ENCODE peak calls at places on chromosomes 5 and 9, in four cellular contexts. Y is amygdala, B is DMS153, T is NCI-H1436. J is an unnamed sample.
A peak's percentile ranks its signal among the peaks of the same experiment; 100 is the strongest.

GRCh38 chr5:44868541-44868940 is 59.8 kb downstream of the MRPS30 start:
- DNase-seq in Y (no peak), B (no peak), T (no peak), J (no peak)

GRCh38 chr5:177310757-177311173 is 933 bp downstream of the MXD3 start:
- DNase-seq in T (no peak), B (no peak), Y (no peak), J (no peak)

GRCh38 chr9:131240047-131240921 is 36.0 kb downstream of the FAM78A start:
- DNase-seq in T (no peak), B (no peak), Y (no peak), J (no peak)

GRCh38 chr5:146630467-146630866 is 114.5 kb upstream of the GPR151 start:
- DNase-seq in T (no peak), B (peak; percentile 35), Y (no peak), J (no peak)

GRCh38 chr5:88647901-88648300 is 235.1 kb downstream of the MEF2C start:
- DNase-seq in B (no peak), T (no peak), Y (no peak), J (no peak)

GRCh38 chr5:130720355-130720754 is 444.7 kb downstream of the HINT1 start:
- DNase-seq in B (peak; percentile 3), T (peak; percentile 9), Y (no peak), J (no peak)

GRCh38 chr5:33933723-33934544 is 2.3 kb upstream of the RXFP3 start:
- DNase-seq in B (no peak), Y (no peak), T (no peak), J (no peak)

GRCh38 chr9:136235171-136235570 is 10.4 kb downstream of the QSOX2 start:
- DNase-seq in T (no peak), B (no peak), Y (no peak), J (no peak)

GRCh38 chr5:110085826-110086225 is 396.1 kb downstream of the MAN2A1 start:
- DNase-seq in B (no peak), Y (no peak), T (no peak), J (no peak)

GRCh38 chr9:92634712-92635605 is 35.0 kb downstream of the IPPK start:
- DNase-seq in Y (peak; percentile 76), B (peak; percentile 6), T (peak; percentile 12), J (peak; percentile 8)

GRCh38 chr5:73232266-73233041 is 59.5 kb downstream of the TMEM174 start:
- DNase-seq in T (no peak), Y (no peak), B (no peak), J (no peak)

GRCh38 chr9:8679405-8679951 is 879.9 kb upstream of the DMAC1 start:
- DNase-seq in T (no peak), B (no peak), Y (no peak), J (peak; percentile 6)

GRCh38 chr9:4832786-4833579 is 40.2 kb downstream of the RCL1 start:
- DNase-seq in B (no peak), T (no peak), Y (no peak), J (no peak)

GRCh38 chr5:55625603-55625875 is 86.6 kb downstream of the SLC38A9 start:
- DNase-seq in Y (no peak), B (no peak), T (no peak), J (no peak)

GRCh38 chr5:6362846-6363245 is 15.5 kb downstream of the MED10 start:
- DNase-seq in T (peak; percentile 35), Y (no peak), B (peak; percentile 6), J (no peak)

GRCh38 chr5:94508421-94509148 is 109.8 kb downstream of the KIAA0825 start:
- DNase-seq in B (no peak), Y (no peak), T (no peak), J (peak; percentile 55)

GRCh38 chr5:57538341-57538955 is 55.8 kb upstream of the ACTBL2 start:
- DNase-seq in B (peak; percentile 6), T (no peak), Y (peak; percentile 32), J (no peak)

GRCh38 chr5:141513021-141513626 is 24.2 kb downstream of the PCDHGC5 start:
- DNase-seq in T (no peak), Y (peak; percentile 41), B (no peak), J (peak; percentile 15)

GRCh38 chr9:124342946-124343485 is 72.2 kb downstream of the PSMB7 start:
- DNase-seq in B (peak; percentile 63), Y (peak; percentile 61), T (peak; percentile 70), J (no peak)

GRCh38 chr9:137613738-137614523 is 4.9 kb upstream of the EHMT1 start:
- DNase-seq in B (no peak), Y (no peak), T (no peak), J (no peak)

GRCh38 chr9:126317513-126317912 is 9.1 kb upstream of the MVB12B start:
- DNase-seq in T (no peak), Y (peak; percentile 27), B (no peak), J (peak; percentile 16)

GRCh38 chr9:36969216-36969771 is 64.8 kb downstream of the PAX5 start:
- DNase-seq in T (no peak), Y (no peak), B (no peak), J (no peak)

GRCh38 chr9:94867842-94868312 is 141.4 kb downstream of the AOPEP start:
- DNase-seq in B (no peak), Y (no peak), T (no peak), J (no peak)

GRCh38 chr9:22401671-22402070 is 45.0 kb upstream of the DMRTA1 start:
- DNase-seq in B (no peak), Y (no peak), T (no peak), J (no peak)

GRCh38 chr9:99411068-99411467 is 189.0 kb downstream of the SEC61B start:
- DNase-seq in T (no peak), Y (no peak), B (no peak), J (no peak)

GRCh38 chr9:76266649-76267627 is 127.3 kb downstream of the RFK start:
- DNase-seq in B (no peak), Y (no peak), T (no peak), J (peak; percentile 51)

GRCh38 chr5:96256795-96257470 is 176.1 kb downstream of the PCSK1 start:
- DNase-seq in B (peak; percentile 15), T (no peak), Y (no peak), J (no peak)

GRCh38 chr9:98455256-98455956 is 200.0 kb upstream of the TBC1D2 start:
- DNase-seq in T (peak; percentile 3), B (no peak), Y (no peak), J (no peak)

GRCh38 chr9:135330307-135330631 is 149.3 kb upstream of the PPP1R26 start:
- DNase-seq in T (no peak), Y (no peak), B (no peak), J (no peak)

GRCh38 chr5:134242146-134242545 is 16.3 kb upstream of the PPP2CA start:
- DNase-seq in T (no peak), B (no peak), Y (peak; percentile 15), J (no peak)

GRCh38 chr9:127961166-127961490 is 19.7 kb downstream of the EEIG1 start:
- DNase-seq in B (no peak), T (no peak), Y (no peak), J (no peak)

GRCh38 chr9:18666987-18667772 is 193.2 kb downstream of the ADAMTSL1 start:
- DNase-seq in Y (no peak), T (no peak), B (no peak), J (no peak)

GRCh38 chr9:125472926-125473701 is 211.5 kb downstream of the GAPVD1 start:
- DNase-seq in Y (no peak), T (no peak), B (no peak), J (peak; percentile 4)

GRCh38 chr9:34419716-34420504 is 38.5 kb downstream of the FAM219A start:
- DNase-seq in T (no peak), B (no peak), Y (no peak), J (no peak)